ENCODE peak calls at places on chromosomes 16 and 17, in eight cellular contexts. V, D, H, W, Q, U, G and Z are unnamed samples.

GRCh38 chr17:67733371-67733770 is 15.6 kb downstream of the NOL11 start:
- DNase-seq in D (no peak), Q (no peak), V (no peak), H (no peak), U (no peak), G (no peak), W (no peak), Z (no peak)

GRCh38 chr17:49249292-49249794 is 18.8 kb upstream of the PHOSPHO1 start:
- DNase-seq in Q (no peak), G (no peak), U (no peak), D (peak), H (no peak), V (no peak), W (no peak), Z (no peak)

GRCh38 chr17:64057701-64058263 is 37.3 kb upstream of the ICAM2 start:
- DNase-seq in W (no peak), Q (no peak), U (no peak), H (no peak), G (no peak), V (no peak), D (no peak), Z (no peak)

GRCh38 chr17:63039342-63039741 is 73.3 kb downstream of the TANC2 start:
- DNase-seq in W (no peak), H (no peak), Q (no peak), G (no peak), D (no peak), U (no peak), V (no peak), Z (no peak)

GRCh38 chr16:56965149-56965938 is 3.6 kb downstream of the CETP start:
- DNase-seq in W (no peak), Q (no peak), U (no peak), V (no peak), D (no peak), H (no peak), G (no peak), Z (peak)

GRCh38 chr17:50564916-50565315 is 4.4 kb downstream of the CACNA1G start:
- DNase-seq in H (no peak), Q (no peak), G (no peak), W (peak), V (no peak), D (peak), U (peak), Z (no peak)

GRCh38 chr16:82046941-82047340 is 11.9 kb downstream of the HSD17B2 start:
- DNase-seq in V (no peak), H (no peak), U (no peak), W (no peak), G (no peak), Q (no peak), D (no peak), Z (no peak)

GRCh38 chr17:60529806-60530205 is 3.8 kb upstream of the APPBP2 start:
- DNase-seq in W (no peak), D (no peak), V (no peak), H (no peak), Q (no peak), G (no peak), U (no peak), Z (no peak)

GRCh38 chr17:16926591-16927451 is 45.1 kb downstream of the TNFRSF13B start:
- DNase-seq in V (no peak), H (no peak), G (no peak), D (peak), W (no peak), Q (no peak), U (no peak), Z (no peak)

GRCh38 chr17:12554251-12554650 is 111.4 kb upstream of the MYOCD start:
- DNase-seq in W (no peak), G (no peak), Q (no peak), V (no peak), D (no peak), U (no peak), H (no peak), Z (no peak)

GRCh38 chr17:79616801-79617200 is 6.0 kb upstream of the RBFOX3 start:
- DNase-seq in D (no peak), U (no peak), W (no peak), Q (no peak), G (no peak), V (no peak), H (no peak), Z (no peak)

GRCh38 chr17:73205326-73205980 is 12.6 kb downstream of the COG1 start:
- DNase-seq in W (no peak), U (no peak), D (no peak), Q (no peak), V (no peak), H (no peak), G (no peak), Z (no peak)